ENCODE peak calls at places on chromosomes 3 and 15, in seven cellular contexts. A, U, M, P, C, J and L are unnamed samples.

GRCh38 chr3:176919836-176920760 is 277.2 kb downstream of the TBL1XR1 start:
- DNase-seq in M (no peak), U (peak), C (no peak), A (peak), J (no peak), P (no peak), L (no peak)

GRCh38 chr3:114383875-114384557 is 90.2 kb downstream of the TIGIT start:
- DNase-seq in C (peak), J (peak), U (peak), A (peak), P (peak), M (peak), L (peak)

GRCh38 chr15:33207646-33208045 is 13.1 kb upstream of the FMN1 start:
- DNase-seq in C (no peak), U (no peak), J (no peak), A (no peak), M (no peak), P (no peak), L (no peak)

GRCh38 chr15:84598250-84598649 is 2.6 kb upstream of the ZSCAN2 start:
- DNase-seq in P (no peak), U (no peak), C (no peak), A (no peak), M (no peak), J (no peak), L (peak)

GRCh38 chr15:66611257-66612053 is 45.7 kb upstream of the LCTL start:
- DNase-seq in A (no peak), C (no peak), J (no peak), U (no peak), P (no peak), M (no peak), L (no peak)

GRCh38 chr3:115697263-115698053 is 74.1 kb downstream of the GAP43 start:
- DNase-seq in J (no peak), C (no peak), M (no peak), A (no peak), P (no peak), U (no peak), L (no peak)

GRCh38 chr15:36589971-36590370 is 10.5 kb downstream of the CDIN1 start:
- DNase-seq in U (peak), J (no peak), M (no peak), C (no peak), A (peak), P (peak), L (no peak)

GRCh38 chr3:105598047-105598796 is 231.5 kb downstream of the ALCAM start:
- DNase-seq in J (no peak), A (peak), P (peak), U (peak), C (no peak), M (no peak), L (no peak)

GRCh38 chr3:172034786-172035685 is 4.3 kb upstream of the FNDC3B start:
- DNase-seq in P (no peak), A (no peak), J (no peak), C (no peak), M (no peak), U (peak), L (no peak)

GRCh38 chr3:45964139-45964538 is 20.9 kb downstream of the CXCR6 start:
- DNase-seq in C (no peak), U (no peak), J (no peak), M (no peak), A (no peak), P (no peak), L (peak)

GRCh38 chr3:3013299-3013698 is 96.9 kb downstream of the IL5RA start:
- DNase-seq in C (no peak), U (no peak), A (no peak), M (no peak), P (no peak), J (no peak), L (no peak)

GRCh38 chr15:32029862-32030781 is at the start of gene CHRNA7:
- DNase-seq in M (peak), J (peak), C (peak), P (no peak), A (peak), U (peak), L (no peak)
- TF ChIP-seq CTCF in M (peak), J (peak), C (peak), P (no peak), A (no peak), U (peak), L (no peak)

DNA sequence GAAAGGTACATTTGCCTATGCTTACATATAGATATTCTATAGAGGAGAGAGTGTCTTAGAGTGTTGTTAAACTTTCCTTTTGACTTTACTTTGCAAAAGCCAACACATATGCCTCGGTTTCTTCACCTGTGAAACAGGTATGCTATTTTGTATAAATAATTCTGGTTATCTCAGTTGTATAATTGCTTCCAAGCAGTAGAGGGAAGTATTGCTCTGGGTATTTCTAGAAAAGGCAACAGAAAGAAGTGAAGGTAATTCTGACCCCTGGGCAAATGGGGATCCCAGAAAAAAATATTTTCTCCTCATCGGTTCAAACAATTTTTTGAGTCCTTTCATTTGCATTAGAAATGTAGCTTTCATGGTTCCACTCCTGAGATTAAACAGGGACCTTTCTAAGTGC is 216.5 kb upstream of the SEMA6D start:
- DNase-seq in J (no peak), M (no peak), U (no peak), A (no peak), C (no peak), P (no peak), L (no peak)
- TF ChIP-seq CTCF in J (no peak), M (peak), U (peak), A (no peak), C (no peak), P (no peak), L (no peak)

GRCh38 chr15:29528276-29528675 is 258.7 kb upstream of the NSMCE3 start:
- DNase-seq in U (peak), J (no peak), C (no peak), M (no peak), P (no peak), A (no peak), L (no peak)

GRCh38 chr15:29530966-29531365 is 261.3 kb upstream of the NSMCE3 start:
- DNase-seq in U (no peak), P (no peak), J (no peak), A (no peak), C (no peak), M (no peak), L (no peak)

GRCh38 chr15:29529043-29529442 is 259.4 kb upstream of the NSMCE3 start:
- DNase-seq in A (no peak), C (no peak), P (no peak), J (no peak), M (no peak), U (no peak), L (no peak)

GRCh38 chr15:29522373-29523276 is 253.0 kb upstream of the NSMCE3 start:
- DNase-seq in M (peak), C (no peak), P (no peak), U (no peak), J (no peak), A (no peak), L (no peak)

GRCh38 chr15:29526802-29527201 is 257.2 kb upstream of the NSMCE3 start:
- DNase-seq in J (no peak), A (no peak), P (no peak), C (no peak), M (no peak), U (no peak), L (no peak)
- TF ChIP-seq CTCF in J (no peak), A (no peak), P (no peak), C (no peak), M (no peak), U (no peak), L (no peak)

GRCh38 chr3:13378155-13378554 is 42.0 kb downstream of the NUP210 start:
- DNase-seq in A (no peak), U (peak), M (no peak), P (no peak), J (no peak), C (no peak), L (no peak)
- TF ChIP-seq CTCF in A (no peak), U (no peak), M (no peak), P (no peak), J (no peak), C (no peak), L (no peak)

DNA sequence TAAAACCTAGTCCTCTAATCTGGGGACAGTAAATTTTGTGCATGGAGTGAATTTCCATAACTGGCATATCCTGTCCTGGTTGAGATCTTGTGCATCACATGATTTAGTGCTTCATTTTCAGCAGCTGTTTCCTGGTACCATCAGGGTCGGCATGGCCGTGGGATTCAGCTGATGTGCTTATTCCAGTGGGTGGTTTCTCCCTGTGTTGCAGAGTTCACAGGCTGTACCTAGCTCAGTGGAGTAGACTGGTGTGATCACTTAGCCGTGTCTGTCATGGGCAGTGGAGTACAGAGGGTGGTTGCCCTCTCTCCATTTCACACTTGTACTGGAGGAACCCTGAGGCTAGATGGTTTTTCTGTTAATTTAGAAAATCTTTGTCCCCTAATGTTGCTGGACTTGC is 228.5 kb downstream of the PTPRG start:
- DNase-seq in U (no peak), P (no peak), A (no peak), C (no peak), J (no peak), M (no peak), L (no peak)
- TF ChIP-seq CTCF in U (no peak), P (no peak), A (no peak), C (no peak), J (no peak), M (no peak), L (no peak)

GRCh38 chr3:4067893-4068292 is 235.3 kb upstream of the SETMAR start:
- DNase-seq in U (no peak), M (no peak), C (no peak), P (no peak), J (no peak), A (no peak), L (no peak)
- TF ChIP-seq CTCF in U (no peak), M (no peak), C (no peak), P (no peak), J (no peak), A (no peak), L (no peak)

DNA sequence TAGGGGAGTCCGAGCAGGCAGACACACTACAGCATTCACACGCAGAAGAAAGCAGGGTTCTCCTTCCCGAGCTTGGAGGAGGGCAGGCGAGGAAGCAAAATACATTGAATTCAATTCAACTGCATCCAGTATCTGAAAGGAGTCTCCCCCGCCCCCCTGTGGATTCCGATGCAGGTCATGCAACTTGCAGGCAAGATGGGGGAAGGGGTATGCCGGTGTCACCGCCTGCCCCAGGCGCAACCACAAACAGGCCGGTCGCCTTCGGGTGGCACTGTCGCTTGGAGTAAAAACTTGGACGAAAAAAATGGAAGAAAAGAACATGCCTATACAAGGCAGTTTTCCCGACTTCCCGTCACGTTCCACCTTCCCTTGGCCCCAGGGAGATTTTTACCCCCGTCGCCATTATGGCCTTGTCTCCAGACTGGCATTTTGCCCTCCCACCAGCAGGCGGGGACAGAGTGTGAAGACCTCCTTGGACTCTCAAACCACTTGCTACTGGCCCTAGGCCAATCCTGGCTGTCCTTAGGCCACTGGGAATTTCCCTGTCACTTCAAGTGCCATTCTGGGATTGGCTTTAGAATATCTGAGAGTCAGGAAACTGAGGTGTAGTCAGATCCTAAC is 1.6 kb upstream of the NTRK3 start:
- DNase-seq in A (no peak), U (peak), M (no peak), J (no peak), P (no peak), C (no peak), L (no peak)
- TF ChIP-seq CTCF in A (peak), U (peak), M (no peak), J (no peak), P (peak), C (no peak), L (no peak)

GRCh38 chr3:82179291-82179690 is 417.8 kb upstream of the GBE1 start:
- DNase-seq in J (no peak), P (no peak), U (no peak), M (no peak), A (no peak), C (no peak), L (no peak)
- TF ChIP-seq CTCF in J (no peak), P (no peak), U (no peak), M (no peak), A (no peak), C (no peak), L (no peak)

GRCh38 chr15:100090411-100090810 is 251.4 kb downstream of the ADAMTS17 start:
- DNase-seq in U (no peak), C (no peak), P (no peak), M (no peak), A (no peak), J (no peak), L (no peak)
- TF ChIP-seq CTCF in U (no peak), C (no peak), P (no peak), M (no peak), A (no peak), J (no peak), L (no peak)

GRCh38 chr3:14861031-14861430 is 42.3 kb downstream of the FGD5 start:
- DNase-seq in A (no peak), P (no peak), M (no peak), C (no peak), J (no peak), U (peak), L (no peak)

GRCh38 chr3:14858105-14858504 is 39.3 kb downstream of the FGD5 start:
- DNase-seq in P (no peak), J (no peak), U (no peak), C (no peak), A (no peak), M (no peak), L (no peak)

GRCh38 chr3:14861451-14862302 is 42.9 kb downstream of the FGD5 start:
- DNase-seq in P (no peak), A (no peak), J (no peak), U (no peak), C (no peak), M (no peak), L (no peak)

GRCh38 chr3:14853280-14853956 is 34.7 kb downstream of the FGD5 start:
- DNase-seq in M (no peak), U (no peak), J (no peak), P (no peak), C (no peak), A (no peak), L (no peak)

GRCh38 chr3:14857506-14857905 is 38.7 kb downstream of the FGD5 start:
- DNase-seq in P (no peak), J (no peak), A (no peak), C (no peak), U (no peak), M (no peak), L (no peak)
- TF ChIP-seq CTCF in P (no peak), J (no peak), A (no peak), C (no peak), U (no peak), M (peak), L (no peak)